ENCODE peak calls at places on chromosome 7, in seven cellular contexts. Z is pancreas, M is HCT116, R is Panc1, W is upper lobe of right lung, L is A549, V is mammary epithelial cell. E is an unnamed sample.

GRCh38 chr7:96495751-96496216 is 173.9 kb upstream of the SLC25A13 start:
- DNase-seq in W (no peak), M (no peak), L (no peak), V (no peak), Z (no peak), R (no peak), E (no peak)

GRCh38 chr7:15783971-15784693 is 97.6 kb upstream of the MEOX2 start:
- DNase-seq in V (no peak), L (no peak), W (no peak), M (no peak), R (no peak), Z (no peak), E (no peak)

GRCh38 chr7:79452032-79452494 is 1.4 kb downstream of the MAGI2 start:
- DNase-seq in M (no peak), W (peak; percentile 92), R (peak; percentile 83), L (peak; percentile 82), Z (peak; percentile 31), V (peak; percentile 48), E (peak; percentile 90)

GRCh38 chr7:35555386-35555785 is 139.5 kb downstream of the HERPUD2 start:
- DNase-seq in M (no peak), Z (no peak), V (no peak), W (no peak), L (no peak), R (no peak), E (no peak)

GRCh38 chr7:155803418-155804376 is 8.6 kb downstream of the SHH start:
- DNase-seq in R (no peak), V (no peak), L (peak; percentile 64), Z (no peak), M (no peak), W (peak; percentile 94), E (no peak)

GRCh38 chr7:113412410-113412809 is 294.1 kb upstream of the SMIM30 start:
- DNase-seq in Z (no peak), R (no peak), M (no peak), W (no peak), L (no peak), V (no peak), E (no peak)

GRCh38 chr7:55018361-55019328 is at the start of gene EGFR:
- DNase-seq in L (peak; percentile 75), Z (peak; percentile 83), M (peak; percentile 40), R (no peak), V (peak; percentile 80), W (peak; percentile 93), E (peak; percentile 75)

GRCh38 chr7:111076205-111076604 is 14.7 kb upstream of the LRRN3 start:
- DNase-seq in Z (no peak), M (peak; percentile 10), V (peak; percentile 19), W (no peak), R (no peak), L (no peak), E (no peak)

GRCh38 chr7:121530251-121531174 is 134.4 kb upstream of the FAM3C start:
- DNase-seq in M (peak; percentile 100), Z (no peak), L (peak; percentile 59), W (no peak), R (peak; percentile 100), V (peak; percentile 99), E (no peak)

GRCh38 chr7:129053938-129054437 is 923 bp downstream of the TNPO3 start:
- DNase-seq in L (no peak), W (no peak), V (no peak), Z (no peak), M (no peak), R (peak; percentile 35), E (no peak)

GRCh38 chr7:13106513-13106912 is 419.1 kb downstream of the ARL4A start:
- DNase-seq in Z (no peak), L (no peak), W (no peak), R (no peak), M (no peak), V (no peak), E (no peak)

GRCh38 chr7:41114166-41114565 is 588.7 kb downstream of the INHBA start:
- DNase-seq in W (no peak), Z (no peak), M (no peak), L (no peak), R (no peak), V (peak; percentile 48), E (no peak)

GRCh38 chr7:149680316-149681025 is 92.9 kb downstream of the ZNF467 start:
- DNase-seq in R (no peak), L (no peak), M (no peak), Z (no peak), V (no peak), W (no peak), E (no peak)

GRCh38 chr7:81111781-81112540 is 193.1 kb upstream of the SEMA3C start:
- DNase-seq in V (no peak), W (no peak), Z (no peak), L (no peak), M (no peak), R (peak; percentile 75), E (peak; percentile 74)

GRCh38 chr7:151351967-151352366 is 10.4 kb downstream of the NUB1 start:
- DNase-seq in Z (no peak), V (no peak), M (no peak), R (no peak), W (no peak), L (no peak), E (no peak)

GRCh38 chr7:75727881-75728592 is 10.7 kb downstream of the HIP1 start:
- DNase-seq in M (peak; percentile 77), L (peak; percentile 79), W (peak; percentile 93), V (peak; percentile 85), R (no peak), Z (peak; percentile 45), E (no peak)

GRCh38 chr7:74452748-74453320 is 872 bp upstream of the GTF2IRD1 start:
- DNase-seq in V (peak; percentile 33), W (no peak), Z (peak; percentile 45), R (no peak), L (no peak), M (no peak), E (no peak)

GRCh38 chr7:73308074-73308664 is 457 bp downstream of the NSUN5 start:
- DNase-seq in W (peak; percentile 71), L (no peak), Z (no peak), R (no peak), M (no peak), V (peak; percentile 14), E (no peak)

GRCh38 chr7:16409777-16410176 is 11.6 kb downstream of the CRPPA start:
- DNase-seq in L (no peak), V (no peak), R (no peak), M (no peak), Z (no peak), W (no peak), E (no peak)

GRCh38 chr7:124856299-124856888 is 73.2 kb downstream of the POT1 start:
- DNase-seq in L (peak; percentile 30), V (peak; percentile 29), M (peak; percentile 32), W (no peak), Z (no peak), R (peak; percentile 39), E (no peak)

GRCh38 chr7:6272481-6273323 is at the start of gene CYTH3:
- DNase-seq in Z (peak; percentile 89), L (peak; percentile 76), M (no peak), V (peak; percentile 75), W (peak; percentile 91), R (no peak), E (peak; percentile 85)

GRCh38 chr7:1241510-1242128 is 8.9 kb downstream of the UNCX start:
- DNase-seq in V (no peak), L (no peak), W (no peak), R (no peak), Z (no peak), M (no peak), E (no peak)
- H3K4me1 ChIP-seq in V (no peaks in the 10 kb centered on the region), L (peaks cover 9% of the 10 kb centered on the region), W (peaks cover 8% of the 10 kb centered on the region), R (peaks cover 6% of the 10 kb centered on the region), Z (no peaks in the 10 kb centered on the region), M (no peaks in the 10 kb centered on the region), E (no peaks in the 10 kb centered on the region)

DNA sequence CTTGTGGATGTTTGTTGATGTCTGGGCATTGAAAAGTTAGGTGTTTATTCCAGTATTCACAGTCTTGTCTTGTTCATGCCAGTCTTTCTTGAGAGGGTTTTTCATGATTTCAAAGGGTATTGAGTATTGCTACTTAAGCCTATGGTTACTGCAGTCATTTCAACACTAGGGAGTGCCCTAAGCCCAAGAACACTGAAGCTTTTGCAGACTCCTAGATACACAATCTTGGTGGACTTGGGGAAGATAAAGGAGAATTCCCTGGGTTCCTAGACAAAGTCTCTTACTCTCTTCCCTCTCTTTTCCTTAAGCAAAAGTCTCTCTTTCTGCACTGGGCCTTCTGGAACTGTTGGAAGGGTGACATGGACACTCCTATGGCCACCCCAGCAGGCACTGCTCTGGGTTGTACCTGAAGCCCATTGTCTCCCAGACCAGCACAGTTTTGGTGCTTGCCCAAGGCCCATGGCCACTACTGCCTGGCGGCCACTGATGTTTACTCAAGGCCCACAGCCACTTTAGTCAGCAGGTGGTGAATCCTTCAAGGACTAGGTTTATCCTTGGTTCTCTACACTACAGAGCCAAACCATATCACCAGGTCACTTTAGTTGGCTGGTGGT is 24.9 kb downstream of the SAMD9 start:
- DNase-seq in Z (no peak), M (peak; percentile 21), W (no peak), L (peak; percentile 49), R (peak; percentile 25), V (peak; percentile 38), E (no peak)
- TF ChIP-seq CTCF in Z (no peak), M (peak; percentile 43), W (peak; percentile 26), L (peak; percentile 37), R (peak; percentile 35), V (peak; percentile 69), E (peak; percentile 33)

GRCh38 chr7:157017639-157018327 is 7.3 kb upstream of the MNX1 start:
- DNase-seq in R (no peak), M (no peak), V (no peak), W (peak; percentile 54), L (no peak), Z (peak; percentile 6), E (no peak)

GRCh38 chr7:157020514-157021070 is 10.1 kb upstream of the MNX1 start:
- DNase-seq in L (no peak), V (no peak), Z (no peak), M (no peak), W (peak; percentile 52), R (no peak), E (no peak)

GRCh38 chr7:157018328-157018996 is 8.0 kb upstream of the MNX1 start:
- DNase-seq in L (no peak), Z (no peak), W (peak; percentile 51), M (no peak), R (no peak), V (no peak), E (no peak)

GRCh38 chr7:157019718-157020451 is 9.4 kb upstream of the MNX1 start:
- DNase-seq in M (no peak), R (no peak), Z (no peak), V (no peak), L (no peak), W (peak; percentile 40), E (no peak)

DNA sequence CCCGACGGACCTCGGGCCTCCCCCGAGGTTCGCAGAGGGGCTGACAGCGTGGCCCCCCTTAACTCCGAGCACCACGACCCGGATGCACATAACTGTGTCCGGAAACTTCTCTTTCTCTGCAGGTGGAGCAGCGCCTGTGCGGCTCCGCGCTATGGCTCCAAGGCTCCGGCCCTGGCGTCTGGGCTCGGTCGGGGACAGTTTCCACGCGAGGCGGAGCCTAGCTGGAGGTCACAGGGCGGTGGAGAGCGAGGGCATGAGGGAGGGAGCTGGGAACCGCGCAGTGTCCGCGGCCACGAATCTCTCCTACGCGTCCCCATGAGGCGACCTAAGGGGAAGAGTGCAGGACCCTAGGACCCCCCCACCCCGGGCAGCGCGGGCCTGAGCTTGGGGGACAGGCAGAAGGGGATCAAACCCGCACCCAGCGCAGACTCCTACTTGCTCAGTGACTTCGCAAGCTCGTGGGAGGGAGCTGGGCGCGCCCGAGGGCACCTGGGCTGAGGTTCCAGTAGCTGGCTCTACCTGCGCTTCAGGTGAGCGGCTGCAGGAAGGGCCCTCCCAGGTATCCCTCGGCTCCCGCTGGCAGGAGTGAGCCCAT is 8.6 kb upstream of the MNX1 start:
- DNase-seq in Z (no peak), V (no peak), M (no peak), R (no peak), L (no peak), W (peak; percentile 56), E (no peak)
- H3K4me1 ChIP-seq in Z (no peaks in the 10 kb centered on the region), V (peaks cover 22% of the 10 kb centered on the region), M (no peaks in the 10 kb centered on the region), R (peaks cover 5% of the 10 kb centered on the region), L (no peaks in the 10 kb centered on the region), W (peaks cover 9% of the 10 kb centered on the region), E (no peaks in the 10 kb centered on the region)

GRCh38 chr7:19491821-19492452 is 216.9 kb downstream of the POLR1F start:
- DNase-seq in Z (no peak), M (peak; percentile 28), W (no peak), R (peak; percentile 12), L (peak; percentile 24), V (peak; percentile 17), E (no peak)
- TF ChIP-seq CTCF in Z (no peak), M (peak; percentile 12), W (peak; percentile 51), R (peak; percentile 71), L (peak; percentile 47), V (peak; percentile 66), E (peak; percentile 71)